ENCODE peak calls at places on chromosomes 12 and 14, in eight cellular contexts. Y is HT-29; W is activated CD4-positive, alpha-beta T cell treated with anti-CD3 and anti-CD28 coated beads for 48 hours; F is astrocyte; M is NB4; P is Caki2; L is GF-D8; T is activated T-helper 1 cell treated with Interleukin-2 at 50 U/mL for 16 hours. H is an unnamed sample.

GRCh38 chr12:48296586-48297396 is 53.9 kb downstream of the ZNF641 start:
- DNase-seq in Y (peak; percentile 88), W (peak; percentile 70), F (peak; percentile 73), M (peak; percentile 40), P (peak; percentile 79), L (no peak), T (no peak), H (peak; percentile 78)

GRCh38 chr12:19712041-19712440 is 272.7 kb downstream of the AEBP2 start:
- DNase-seq in Y (no peak), W (no peak), F (peak; percentile 93), M (peak; percentile 95), P (peak; percentile 51), L (no peak), T (no peak), H (no peak)

GRCh38 chr14:103543721-103544626 is 15.0 kb downstream of the TRMT61A start:
- DNase-seq in Y (no peak), W (no peak), F (no peak), M (no peak), P (no peak), L (no peak), T (no peak), H (no peak)

GRCh38 chr14:88026890-88027289 is 22.0 kb downstream of the GPR65 start:
- DNase-seq in Y (no peak), W (no peak), F (no peak), M (no peak), P (no peak), L (no peak), T (no peak), H (no peak)

GRCh38 chr14:77139540-77140342 is 1.9 kb downstream of the ZDHHC22 start:
- DNase-seq in Y (no peak), W (peak; percentile 74), F (no peak), M (peak; percentile 74), P (no peak), L (no peak), T (no peak), H (peak; percentile 70)

GRCh38 chr12:95418142-95418541 is 55.8 kb upstream of the METAP2 start:
- DNase-seq in Y (no peak), W (no peak), F (no peak), M (no peak), P (no peak), L (no peak), T (no peak), H (no peak)

GRCh38 chr12:17326649-17327048 is 720.7 kb upstream of the LMO3 start:
- DNase-seq in Y (no peak), W (no peak), F (no peak), M (no peak), P (no peak), L (no peak), T (no peak), H (no peak)

GRCh38 chr14:75826599-75826998 is 155.2 kb downstream of the TGFB3 start:
- DNase-seq in Y (no peak), W (no peak), F (no peak), M (no peak), P (no peak), L (no peak), T (no peak), H (no peak)

GRCh38 chr14:51053157-51053556 is 41.7 kb downstream of the TRIM9 start:
- DNase-seq in Y (no peak), W (no peak), F (no peak), M (no peak), P (no peak), L (no peak), T (no peak), H (no peak)

GRCh38 chr12:108371801-108372344 is 32.8 kb upstream of the CMKLR1 start:
- DNase-seq in Y (no peak), W (no peak), F (peak; percentile 78), M (peak; percentile 59), P (no peak), L (no peak), T (no peak), H (no peak)

GRCh38 chr14:64763801-64764511 is 59.7 kb downstream of the PLEKHG3 start:
- DNase-seq in Y (no peak), W (no peak), F (peak; percentile 21), M (peak; percentile 84), P (no peak), L (peak; percentile 28), T (no peak), H (peak; percentile 13)

GRCh38 chr14:61747342-61747741 is 14.9 kb upstream of the SNAPC1 start:
- DNase-seq in Y (no peak), W (no peak), F (no peak), M (no peak), P (no peak), L (no peak), T (no peak), H (no peak)

GRCh38 chr12:127054531-127054930 is 1212.4 kb upstream of the TMEM132C start:
- DNase-seq in Y (no peak), W (no peak), F (peak; percentile 78), M (no peak), P (no peak), L (no peak), T (no peak), H (no peak)

GRCh38 chr14:72610096-72610830 is 283.6 kb downstream of the DPF3 start:
- DNase-seq in Y (no peak), W (no peak), F (no peak), M (no peak), P (no peak), L (no peak), T (no peak), H (no peak)

GRCh38 chr12:117272690-117273089 is 82.4 kb upstream of the FBXO21 start:
- DNase-seq in Y (no peak), W (no peak), F (no peak), M (no peak), P (no peak), L (no peak), T (no peak), H (no peak)

GRCh38 chr12:52691076-52691764 is 11.0 kb upstream of the KRT1 start:
- DNase-seq in Y (no peak), W (peak; percentile 54), F (no peak), M (no peak), P (no peak), L (no peak), T (peak; percentile 36), H (peak; percentile 57)

GRCh38 chr14:65927871-65928270 is 515.3 kb downstream of the FUT8 start:
- DNase-seq in Y (no peak), W (peak; percentile 88), F (no peak), M (no peak), P (no peak), L (no peak), T (peak; percentile 56), H (peak; percentile 95)

GRCh38 chr12:94145231-94145979 is 3.0 kb upstream of the PLXNC1 start:
- DNase-seq in Y (no peak), W (no peak), F (peak; percentile 19), M (peak; percentile 83), P (no peak), L (peak; percentile 16), T (no peak), H (no peak)

GRCh38 chr14:91142214-91142668 is 28.4 kb downstream of the DGLUCY start:
- DNase-seq in Y (no peak), W (no peak), F (no peak), M (peak; percentile 57), P (no peak), L (peak; percentile 51), T (no peak), H (peak; percentile 58)

GRCh38 chr12:58435647-58436046 is 484.7 kb downstream of the LRIG3 start:
- DNase-seq in Y (no peak), W (no peak), F (no peak), M (no peak), P (no peak), L (no peak), T (no peak), H (no peak)

GRCh38 chr12:76012656-76013055 is 18.9 kb downstream of the PHLDA1 start:
- DNase-seq in Y (no peak), W (no peak), F (no peak), M (no peak), P (no peak), L (no peak), T (no peak), H (no peak)

GRCh38 chr12:116382456-116382902 is 105.0 kb upstream of the MED13L start:
- DNase-seq in Y (no peak), W (no peak), F (peak; percentile 76), M (no peak), P (no peak), L (no peak), T (no peak), H (no peak)

GRCh38 chr12:87779016-87779415 is 250.2 kb downstream of the C12orf50 start:
- DNase-seq in Y (no peak), W (no peak), F (peak; percentile 59), M (no peak), P (peak; percentile 100), L (no peak), T (no peak), H (no peak)

GRCh38 chr12:34392741-34393085 is 370.4 kb downstream of the ALG10 start:
- DNase-seq in Y (no peak), W (no peak), F (no peak), M (no peak), P (no peak), L (no peak), T (no peak), H (no peak)

GRCh38 chr12:122023339-122024131 is 1.9 kb downstream of the BCL7A start:
- DNase-seq in Y (peak; percentile 54), W (peak; percentile 32), F (peak; percentile 54), M (no peak), P (peak; percentile 73), L (peak; percentile 30), T (no peak), H (peak; percentile 69)

GRCh38 chr14:74407021-74407800 is 18.8 kb downstream of the SYNDIG1L start:
- DNase-seq in Y (no peak), W (no peak), F (no peak), M (no peak), P (no peak), L (no peak), T (no peak), H (no peak)

GRCh38 chr12:131928080-131928764 is 854 bp upstream of the PUS1 start:
- DNase-seq in Y (no peak), W (peak; percentile 54), F (no peak), M (no peak), P (no peak), L (no peak), T (no peak), H (peak; percentile 47)

GRCh38 chr12:18383203-18383602 is 121.9 kb downstream of the PIK3C2G start:
- DNase-seq in Y (no peak), W (no peak), F (peak; percentile 91), M (no peak), P (peak; percentile 54), L (no peak), T (no peak), H (no peak)

GRCh38 chr12:55651314-55651703 is 14.6 kb downstream of the OR10P1 start:
- DNase-seq in Y (no peak), W (no peak), F (no peak), M (no peak), P (no peak), L (no peak), T (no peak), H (no peak)

GRCh38 chr14:39426605-39427004 is 5.6 kb downstream of the FBXO33 start:
- DNase-seq in Y (peak; percentile 24), W (no peak), F (peak; percentile 58), M (peak; percentile 41), P (peak; percentile 18), L (peak; percentile 33), T (no peak), H (no peak)